ENCODE peak calls at places on chromosomes 2 and 18, in nine cellular contexts. N is stomach, A is transverse colon, J is H1, S is GM12878, K is tibial nerve, M is A549, U is sigmoid colon, V is HepG2. H is an unnamed sample.

GRCh38 chr2:181077128-181077709 is 96.8 kb downstream of the UBE2E3 start:
- DNase-seq in N (no peak), A (no peak), J (no peak), S (peak; percentile 16), K (no peak), M (peak; percentile 13), U (no peak), V (peak; percentile 60), H (no peak)

GRCh38 chr18:69127844-69128486 is 272.7 kb upstream of the DOK6 start:
- DNase-seq in N (no peak), A (no peak), J (no peak), S (no peak), K (no peak), M (no peak), U (no peak), V (no peak), H (no peak)

GRCh38 chr2:134527398-134527797 is 191.4 kb downstream of the TMEM163 start:
- DNase-seq in N (no peak), A (no peak), J (no peak), S (no peak), K (no peak), M (no peak), U (no peak), V (no peak), H (peak; percentile 45)

GRCh38 chr2:97889156-97889555 is 106.6 kb downstream of the TMEM131 start:
- DNase-seq in N (no peak), A (no peak), J (no peak), S (no peak), K (no peak), M (no peak), U (no peak), V (no peak), H (no peak)

GRCh38 chr2:45168731-45169338 is 159.6 kb upstream of the SIX2 start:
- DNase-seq in N (no peak), A (no peak), J (peak; percentile 69), S (no peak), K (no peak), M (peak; percentile 75), U (no peak), V (no peak), H (no peak)

GRCh38 chr2:135650721-135651120 is 90.9 kb upstream of the UBXN4 start:
- DNase-seq in N (no peak), A (no peak), J (no peak), S (no peak), K (no peak), M (no peak), U (no peak), V (no peak), H (no peak)

GRCh38 chr18:37419866-37420265 is 145.7 kb downstream of the CELF4 start:
- DNase-seq in N (no peak), A (no peak), J (no peak), S (no peak), K (no peak), M (no peak), U (no peak), V (no peak), H (no peak)

GRCh38 chr2:37585982-37586621 is 85.3 kb downstream of the CDC42EP3 start:
- DNase-seq in N (peak; percentile 28), A (peak; percentile 43), J (no peak), S (peak; percentile 68), K (no peak), M (no peak), U (peak; percentile 80), V (no peak), H (no peak)

DNA sequence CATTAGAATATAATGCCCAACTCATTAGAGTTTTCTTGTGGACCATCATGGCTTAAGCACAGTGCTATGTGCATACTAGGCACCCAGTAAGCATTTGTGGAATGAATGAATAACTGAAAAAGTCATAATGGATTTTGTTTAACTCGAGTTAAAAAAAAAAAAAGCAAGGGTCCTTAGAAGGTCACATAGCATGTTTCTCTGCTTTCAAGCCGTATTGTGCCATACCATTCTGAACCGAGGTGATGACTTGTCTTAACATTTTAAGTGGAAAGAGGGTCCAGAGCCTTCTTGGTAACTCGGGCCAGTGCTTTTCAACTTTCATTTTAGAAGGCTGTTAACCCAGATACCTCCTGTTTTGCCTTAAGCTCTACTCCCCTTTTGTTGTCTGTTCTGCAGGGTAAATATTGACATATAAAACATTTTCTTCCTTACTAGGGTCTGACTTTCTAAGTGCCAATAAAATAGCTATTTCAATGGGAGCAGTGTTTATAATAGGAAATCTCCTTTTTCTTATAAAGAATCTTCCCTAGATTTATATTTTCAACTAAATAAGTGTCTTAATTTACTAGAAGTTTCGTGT is 787 bp upstream of the ADGRF3 start:
- DNase-seq in N (no peak), A (no peak), J (no peak), S (no peak), K (no peak), M (no peak), U (no peak), V (no peak), H (no peak)
- TF ChIP-seq POLR2A in N (no peak), A (no peak), J (no peak), S (no peak), K (no peak), M (no peak), U (no peak), V (no peak), H (no peak)

GRCh38 chr2:69491864-69492263 is 54.6 kb upstream of the NFU1 start:
- DNase-seq in N (no peak), A (no peak), J (no peak), S (no peak), K (no peak), M (no peak), U (no peak), V (peak; percentile 22), H (no peak)

GRCh38 chr2:69489793-69490192 is 52.6 kb upstream of the NFU1 start:
- DNase-seq in N (no peak), A (no peak), J (no peak), S (no peak), K (no peak), M (no peak), U (no peak), V (no peak), H (no peak)

GRCh38 chr2:69494126-69494525 is 56.9 kb upstream of the NFU1 start:
- DNase-seq in N (no peak), A (no peak), J (no peak), S (no peak), K (no peak), M (no peak), U (no peak), V (no peak), H (no peak)

GRCh38 chr2:69493268-69493667 is 56.0 kb upstream of the NFU1 start:
- DNase-seq in N (peak; percentile 32), A (peak; percentile 23), J (no peak), S (no peak), K (no peak), M (no peak), U (no peak), V (no peak), H (no peak)

GRCh38 chr2:69490486-69490885 is 53.3 kb upstream of the NFU1 start:
- DNase-seq in N (no peak), A (no peak), J (no peak), S (no peak), K (no peak), M (no peak), U (no peak), V (no peak), H (no peak)
- TF ChIP-seq EP300 in N (no peak), A (no peak), J (no peak), S (no peak), K (no peak), M (no peak), U (no peak), V (no peak), H (no peak)

DNA sequence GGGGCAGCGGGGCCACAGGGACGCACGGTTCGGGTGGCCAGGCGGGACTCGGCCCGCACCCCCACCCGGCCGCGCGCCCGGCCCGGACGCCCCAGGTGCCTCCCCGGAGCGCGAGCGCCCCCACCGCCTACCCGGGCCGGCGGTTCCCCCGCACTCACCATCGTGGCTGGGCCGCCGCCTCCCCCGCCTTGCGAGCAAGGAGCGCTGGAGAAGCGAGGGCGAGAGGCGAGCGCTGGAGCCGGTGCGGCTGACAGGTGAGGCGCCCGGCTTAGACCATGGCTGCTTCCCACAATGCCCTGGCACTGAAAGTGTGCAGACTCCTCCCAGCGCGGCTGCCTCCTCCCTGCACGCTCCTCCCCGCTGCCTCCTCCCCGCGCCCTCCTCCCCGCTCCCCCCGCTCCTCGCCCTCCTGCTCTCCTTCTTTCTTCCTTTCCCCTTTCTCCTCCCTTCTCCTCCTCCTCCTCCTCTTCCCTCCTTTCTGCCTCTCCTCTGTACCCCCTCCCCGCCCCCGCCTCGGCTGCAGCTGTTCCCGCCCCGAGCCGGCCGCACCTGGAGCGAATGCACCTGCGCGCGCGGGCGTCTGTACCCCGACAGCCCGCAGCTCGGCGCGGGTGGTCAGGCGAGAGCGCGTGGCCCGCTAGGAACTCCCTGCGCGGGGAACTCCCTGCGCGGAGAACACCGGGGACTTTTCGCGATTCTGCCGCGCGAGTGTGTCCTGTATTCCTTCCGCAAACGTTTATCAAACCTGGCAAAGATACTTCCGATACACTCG is at the start of gene AP1S3:
- DNase-seq in N (peak; percentile 84), A (peak; percentile 88), J (peak; percentile 86), S (no peak), K (no peak), M (peak; percentile 87), U (peak; percentile 73), V (peak; percentile 69), H (peak; percentile 70)
- TF ChIP-seq POLR2A in N (no peak), A (peak; percentile 41), J (peak; percentile 17), S (peak; percentile 82), K (no peak), M (peak; percentile 72), U (no peak), V (peak; percentile 57), H (no peak)

GRCh38 chr2:46909771-46910419 is 5.7 kb downstream of the MCFD2 start:
- DNase-seq in N (peak; percentile 33), A (peak; percentile 51), J (no peak), S (peak; percentile 76), K (no peak), M (peak; percentile 75), U (no peak), V (peak; percentile 52), H (no peak)
- TF ChIP-seq EP300 in N (no peak), A (no peak), J (no peak), S (no peak), K (no peak), M (peak; percentile 60), U (no peak), V (no peak), H (no peak)

DNA sequence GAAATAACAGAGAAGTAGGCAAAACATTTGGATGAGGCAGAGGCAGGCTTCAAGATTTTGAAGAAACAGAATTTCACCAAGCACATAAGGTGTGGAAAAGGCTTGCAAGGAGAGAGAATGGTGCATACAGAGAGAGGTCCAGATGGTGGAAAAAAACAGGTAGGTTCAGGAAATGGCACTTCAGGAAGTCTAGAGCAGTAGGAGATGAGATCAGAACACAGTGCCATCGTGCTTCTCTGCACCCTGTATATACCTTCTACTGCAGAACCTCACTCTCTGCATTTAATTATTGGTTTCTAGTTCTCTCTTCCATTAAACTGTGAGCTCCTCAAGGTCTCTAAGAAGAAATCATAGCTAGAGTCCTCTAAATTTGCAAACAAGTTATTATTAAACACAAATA is 2.4 kb downstream of the PAIP2B start:
- DNase-seq in N (no peak), A (no peak), J (no peak), S (no peak), K (no peak), M (no peak), U (no peak), V (no peak), H (no peak)
- TF ChIP-seq POLR2A in N (no peak), A (no peak), J (no peak), S (no peak), K (no peak), M (no peak), U (no peak), V (no peak), H (no peak)

H was measured in suprapubic skin.